ENCODE peak calls at places on chromosomes 11 and 22, in seven cellular contexts. T, I, S, W, L, M and J are unnamed samples.

GRCh38 chr11:17389205-17389956 is 922 bp upstream of the KCNJ11 start:
- DNase-seq in T (peak), I (no peak), S (no peak), W (peak), L (peak), M (peak), J (no peak)

GRCh38 chr11:27471588-27472397 is 797 bp downstream of the LGR4 start:
- DNase-seq in T (peak), I (no peak), S (no peak), W (peak), L (peak), M (peak), J (no peak)

GRCh38 chr11:75667268-75667830 is 1.5 kb downstream of the MAP6 start:
- DNase-seq in T (no peak), I (no peak), S (no peak), W (no peak), L (no peak), M (peak), J (no peak)

GRCh38 chr11:12460441-12460840 is 83.1 kb downstream of the PARVA start:
- DNase-seq in T (no peak), I (no peak), S (no peak), W (no peak), L (no peak), M (no peak), J (no peak)

GRCh38 chr22:43831561-43832392 is 19.7 kb upstream of the EFCAB6 start:
- DNase-seq in T (no peak), I (no peak), S (no peak), W (no peak), L (no peak), M (no peak), J (no peak)

GRCh38 chr11:126403658-126404057 is 48.2 kb downstream of the ST3GAL4 start:
- DNase-seq in T (no peak), I (no peak), S (no peak), W (no peak), L (no peak), M (no peak), J (no peak)

GRCh38 chr11:58861533-58861932 is 17.0 kb upstream of the GLYATL2 start:
- DNase-seq in T (no peak), I (no peak), S (no peak), W (no peak), L (no peak), M (no peak), J (no peak)

GRCh38 chr11:1880746-1881441 is 10.8 kb downstream of the PRR33 start:
- DNase-seq in T (no peak), I (no peak), S (no peak), W (no peak), L (no peak), M (peak), J (no peak)

GRCh38 chr22:43848366-43849171 is 13.7 kb downstream of the SULT4A1 start:
- DNase-seq in T (peak), I (no peak), S (no peak), W (no peak), L (no peak), M (peak), J (no peak)

GRCh38 chr11:91248199-91248807 is 976.3 kb upstream of the FAT3 start:
- DNase-seq in T (no peak), I (no peak), S (no peak), W (no peak), L (no peak), M (no peak), J (no peak)

GRCh38 chr11:103700605-103701004 is 335.8 kb upstream of the DDI1 start:
- DNase-seq in T (no peak), I (peak), S (no peak), W (no peak), L (no peak), M (no peak), J (no peak)

GRCh38 chr22:23762866-23763578 is at the start of gene C22orf15:
- DNase-seq in T (no peak), I (no peak), S (no peak), W (no peak), L (peak), M (peak), J (peak)

GRCh38 chr11:84524422-84525051 is 1102.6 kb downstream of the DLG2 start:
- DNase-seq in T (no peak), I (no peak), S (no peak), W (no peak), L (no peak), M (peak), J (no peak)

GRCh38 chr11:101030015-101030414 is 99.6 kb downstream of the PGR start:
- DNase-seq in T (no peak), I (no peak), S (no peak), W (no peak), L (no peak), M (no peak), J (no peak)
- H3K4me3 ChIP-seq in T (no peak), I (no peak), S (no peak), W (no peak), L (no peak), M (no peak), J (no peak)

GRCh38 chr11:78560826-78561484 is 13.7 kb downstream of the NARS2 start:
- DNase-seq in T (no peak), I (no peak), S (no peak), W (no peak), L (no peak), M (no peak), J (no peak)
- H3K4me3 ChIP-seq in T (no peak), I (no peak), S (peak), W (no peak), L (no peak), M (no peak), J (no peak)

DNA sequence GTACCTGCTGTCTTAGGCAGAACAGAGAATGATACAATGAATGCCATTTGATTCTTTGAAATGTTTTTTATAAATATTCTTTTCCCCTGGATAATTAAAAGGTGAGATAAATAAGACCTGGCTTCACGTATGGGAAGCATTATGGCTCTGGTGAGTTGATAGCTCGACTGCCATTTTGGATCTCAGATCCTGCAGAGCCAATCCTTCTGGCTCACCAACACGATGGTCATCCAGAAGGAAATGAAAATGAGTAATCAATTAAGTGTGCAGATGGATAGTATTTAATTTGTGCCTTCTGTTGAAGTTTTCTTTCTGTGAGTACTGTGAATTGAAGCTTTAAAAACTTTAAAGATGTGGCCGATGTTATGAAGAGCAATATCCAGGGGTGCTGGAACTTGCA is 2.7 kb downstream of the TNRC6B start:
- DNase-seq in T (no peak), I (no peak), S (no peak), W (no peak), L (no peak), M (no peak), J (no peak)
- H3K4me3 ChIP-seq in T (no peak), I (no peak), S (no peak), W (no peak), L (no peak), M (peak), J (no peak)

GRCh38 chr11:62446091-62446490 is 27.3 kb downstream of the SCGB1A1 start:
- DNase-seq in T (no peak), I (no peak), S (no peak), W (no peak), L (no peak), M (no peak), J (no peak)

GRCh38 chr11:62444835-62445234 is 26.0 kb downstream of the SCGB1A1 start:
- DNase-seq in T (no peak), I (no peak), S (no peak), W (no peak), L (no peak), M (no peak), J (peak)

GRCh38 chr11:62445314-62445740 is 26.5 kb downstream of the SCGB1A1 start:
- DNase-seq in T (peak), I (no peak), S (no peak), W (no peak), L (no peak), M (no peak), J (peak)

GRCh38 chr11:62444271-62444833 is 25.5 kb downstream of the SCGB1A1 start:
- DNase-seq in T (no peak), I (no peak), S (no peak), W (no peak), L (peak), M (peak), J (peak)

GRCh38 chr11:62443390-62444201 is 24.8 kb downstream of the SCGB1A1 start:
- DNase-seq in T (no peak), I (no peak), S (no peak), W (no peak), L (no peak), M (peak), J (no peak)
- H3K4me3 ChIP-seq in T (peak), I (peak), S (peak), W (no peak), L (peak), M (peak), J (peak)

GRCh38 chr11:77821349-77821851 is 456 bp downstream of the AAMDC start:
- DNase-seq in T (no peak), I (no peak), S (no peak), W (peak), L (peak), M (peak), J (no peak)

GRCh38 chr11:77819921-77820564 is 479 bp downstream of the RSF1 start:
- DNase-seq in T (no peak), I (no peak), S (no peak), W (no peak), L (peak), M (peak), J (peak)

GRCh38 chr11:77819411-77819920 is 1.1 kb downstream of the RSF1 start:
- DNase-seq in T (peak), I (no peak), S (no peak), W (peak), L (peak), M (peak), J (peak)

GRCh38 chr11:77820565-77821348 is at the start of the genes AAMDC and RSF1:
- DNase-seq in T (peak), I (peak), S (peak), W (peak), L (peak), M (peak), J (peak)

DNA sequence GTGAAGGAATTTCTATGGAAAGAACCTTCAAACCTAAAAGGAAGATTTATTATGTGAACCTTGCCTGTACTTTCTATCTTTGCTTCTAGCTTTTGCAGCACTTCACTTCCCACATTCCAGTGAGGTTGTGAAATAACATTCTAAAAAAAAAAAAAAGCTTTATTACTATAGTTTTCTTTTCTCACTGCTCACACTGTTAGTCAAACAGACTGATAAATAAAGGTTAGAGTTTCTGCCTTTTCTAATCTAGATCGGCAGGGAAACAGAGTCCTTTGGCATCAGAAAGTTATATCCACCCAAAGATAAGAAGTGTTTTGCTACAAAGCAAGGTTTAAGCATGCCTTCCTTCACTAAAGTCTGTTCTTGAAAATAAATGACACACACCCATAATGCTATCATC is 2.8 kb downstream of the AAMDC start:
- DNase-seq in T (no peak), I (no peak), S (no peak), W (no peak), L (no peak), M (no peak), J (no peak)
- H3K4me3 ChIP-seq in T (no peak), I (no peak), S (no peak), W (no peak), L (no peak), M (no peak), J (no peak)

DNA sequence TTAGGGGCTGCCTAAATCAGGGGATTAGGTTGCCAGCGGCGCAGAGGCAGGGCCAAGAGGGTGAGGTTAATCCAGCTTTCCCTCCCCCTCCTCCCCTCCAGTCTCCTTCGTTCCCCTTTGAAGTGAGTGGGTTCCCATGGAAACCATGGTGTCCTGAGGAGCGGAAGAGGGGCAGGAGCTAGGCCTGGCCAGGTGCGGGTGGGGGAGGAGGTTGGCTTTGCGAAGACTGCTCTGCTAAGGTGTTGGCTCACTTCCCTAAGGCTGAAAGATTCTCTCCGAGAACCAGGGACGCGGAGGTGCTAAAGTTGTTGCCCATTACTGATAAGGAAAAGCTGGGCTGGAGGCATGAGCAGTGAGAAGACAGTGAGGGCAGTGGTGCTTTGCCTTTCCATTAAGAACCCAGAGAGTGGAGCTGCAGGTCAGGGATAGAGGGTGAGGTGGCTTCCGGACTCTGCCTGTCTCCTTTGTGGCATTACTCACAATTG is 124.6 kb downstream of the FEZ1 start:
- DNase-seq in T (no peak), I (no peak), S (no peak), W (no peak), L (no peak), M (peak), J (no peak)
- H3K4me3 ChIP-seq in T (no peak), I (no peak), S (no peak), W (no peak), L (no peak), M (no peak), J (no peak)

GRCh38 chr11:10761085-10761698 is 10.1 kb downstream of the CTR9 start:
- DNase-seq in T (no peak), I (no peak), S (no peak), W (no peak), L (no peak), M (no peak), J (no peak)
- H3K4me3 ChIP-seq in T (no peak), I (no peak), S (no peak), W (no peak), L (no peak), M (no peak), J (no peak)

GRCh38 chr22:50161508-50162390 is 8.8 kb upstream of the PANX2 start:
- DNase-seq in T (no peak), I (no peak), S (no peak), W (no peak), L (no peak), M (no peak), J (no peak)
- H3K4me3 ChIP-seq in T (no peak), I (no peak), S (no peak), W (no peak), L (no peak), M (no peak), J (no peak)